ENCODE peak calls at places on chromosomes 6 and 20, in ten cellular contexts. M is astrocyte, U is Calu3, Y is osteocyte, H is AG09319, P is pancreas, Q is fibroblast of the aortic adventitia, S is lower lobe of right lung, R is H9, V is progenitor cell of endocrine pancreas. J is an unnamed sample.

GRCh38 chr6:73368675-73369074 is 1.0 kb downstream of the OOEP start:
- DNase-seq in M (no peak), U (no peak), Y (no peak), H (no peak), P (no peak), Q (no peak), S (no peak), R (no peak), V (no peak), J (no peak)

GRCh38 chr6:56865081-56865875 is 89.6 kb upstream of the BEND6 start:
- DNase-seq in M (no peak), U (no peak), Y (no peak), H (no peak), P (no peak), Q (no peak), S (no peak), R (no peak), V (no peak), J (no peak)

GRCh38 chr6:91099501-91099900 is 512.6 kb upstream of the MAP3K7 start:
- DNase-seq in M (no peak), U (no peak), Y (no peak), H (no peak), P (no peak), Q (no peak), S (no peak), R (no peak), V (no peak), J (no peak)

GRCh38 chr6:8063762-8064637 is at the start of gene BLOC1S5:
- DNase-seq in M (peak; percentile 90), U (peak; percentile 90), Y (peak; percentile 99), H (peak; percentile 94), P (peak; percentile 95), Q (peak; percentile 97), S (peak; percentile 97), R (peak; percentile 98), V (peak; percentile 96), J (peak; percentile 98)

GRCh38 chr6:98579941-98580340 is 254.4 kb upstream of the POU3F2 start:
- DNase-seq in M (peak; percentile 58), U (no peak), Y (no peak), H (no peak), P (no peak), Q (no peak), S (no peak), R (no peak), V (no peak), J (no peak)

GRCh38 chr20:11995750-11996567 is 78.3 kb downstream of the BTBD3 start:
- DNase-seq in M (peak; percentile 3), U (peak; percentile 60), Y (no peak), H (no peak), P (no peak), Q (no peak), S (no peak), R (no peak), V (no peak), J (no peak)

GRCh38 chr20:47464380-47465101 is 37.1 kb upstream of the NCOA3 start:
- DNase-seq in M (peak; percentile 92), U (peak; percentile 93), Y (peak; percentile 91), H (peak; percentile 91), P (no peak), Q (peak; percentile 99), S (no peak), R (no peak), V (no peak), J (peak; percentile 15)

GRCh38 chr6:11354019-11354418 is 121.6 kb upstream of the NEDD9 start:
- DNase-seq in M (peak; percentile 83), U (no peak), Y (no peak), H (no peak), P (no peak), Q (peak; percentile 29), S (no peak), R (no peak), V (no peak), J (no peak)

GRCh38 chr6:170026272-170027110 is 264.4 kb downstream of the DLL1 start:
- DNase-seq in M (no peak), U (peak; percentile 79), Y (no peak), H (no peak), P (peak; percentile 85), Q (no peak), S (peak; percentile 87), R (peak; percentile 78), V (no peak), J (no peak)

GRCh38 chr20:49280463-49281058 is 2.7 kb upstream of the ZNFX1 start:
- DNase-seq in M (no peak), U (no peak), Y (no peak), H (no peak), P (no peak), Q (no peak), S (no peak), R (no peak), V (no peak), J (no peak)

DNA sequence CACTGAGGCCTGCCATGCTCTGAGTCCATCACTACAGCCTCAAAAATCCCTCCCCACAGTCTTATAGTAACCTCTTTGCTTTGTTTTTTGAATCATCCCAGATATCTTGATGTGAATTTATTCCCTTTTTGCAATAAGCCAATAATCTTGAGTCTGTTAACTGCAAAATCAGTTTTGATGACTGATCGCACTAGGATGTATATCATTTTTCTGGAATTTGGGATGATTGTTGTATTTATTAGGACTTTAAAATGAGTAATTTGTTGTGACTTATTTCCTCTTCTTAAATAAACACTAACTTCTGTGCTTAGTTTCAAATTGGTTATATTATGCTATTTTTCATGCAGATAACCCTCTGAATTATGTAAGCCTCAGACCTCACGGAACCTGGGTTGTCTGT is 5.6 kb downstream of the CST4 start:
- DNase-seq in M (no peak), U (no peak), Y (no peak), H (no peak), P (no peak), Q (no peak), S (no peak), R (no peak), V (no peak), J (no peak)
- TF ChIP-seq CTCF in M (no peak), U (no peak), Y (no peak), H (no peak), P (no peak), Q (no peak), S (no peak), R (no peak), V (no peak), J (no peak)

GRCh38 chr6:45256697-45257695 is 71.1 kb upstream of the RUNX2 start:
- DNase-seq in M (no peak), U (no peak), Y (no peak), H (no peak), P (no peak), Q (peak; percentile 21), S (no peak), R (no peak), V (no peak), J (no peak)

GRCh38 chr6:45253457-45253856 is 74.7 kb upstream of the RUNX2 start:
- DNase-seq in M (no peak), U (no peak), Y (no peak), H (no peak), P (no peak), Q (no peak), S (no peak), R (no peak), V (no peak), J (no peak)

GRCh38 chr6:45254242-45254641 is 73.9 kb upstream of the RUNX2 start:
- DNase-seq in M (no peak), U (no peak), Y (no peak), H (no peak), P (no peak), Q (no peak), S (no peak), R (no peak), V (no peak), J (no peak)

DNA sequence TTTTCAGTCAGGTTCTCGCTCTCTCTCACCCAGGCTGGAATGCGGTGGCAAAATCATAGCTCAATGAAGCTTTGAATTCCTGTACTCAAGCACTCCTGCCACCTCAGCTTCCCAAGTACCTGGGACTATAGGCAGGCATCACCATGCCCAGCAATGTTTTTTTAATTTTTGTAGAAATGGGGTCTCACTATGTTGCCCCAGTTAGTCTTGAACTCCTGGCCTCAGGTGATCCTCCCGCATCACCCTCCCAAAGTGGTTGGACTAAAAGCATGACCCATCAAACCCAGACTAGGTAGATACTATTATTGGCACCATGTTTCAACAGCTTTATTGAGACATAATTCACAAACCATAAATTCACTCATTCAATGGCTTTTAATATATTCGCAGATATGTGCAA is 72.7 kb upstream of the RUNX2 start:
- DNase-seq in M (no peak), U (no peak), Y (no peak), H (no peak), P (no peak), Q (no peak), S (no peak), R (no peak), V (no peak), J (no peak)
- TF ChIP-seq CTCF in M (no peak), U (no peak), Y (no peak), H (no peak), P (no peak), Q (no peak), S (no peak), R (no peak), V (no peak), J (no peak)

GRCh38 chr6:42451595-42452170 is at the start of gene TRERF1:
- DNase-seq in M (peak; percentile 64), U (peak; percentile 31), Y (peak; percentile 86), H (no peak), P (peak; percentile 70), Q (peak; percentile 70), S (peak; percentile 56), R (peak; percentile 88), V (peak; percentile 33), J (peak; percentile 66)
- TF ChIP-seq CTCF in M (no peak), U (no peak), Y (no peak), H (no peak), P (no peak), Q (no peak), S (no peak), R (no peak), V (no peak), J (no peak)

GRCh38 chr6:13229205-13230085 is 98.9 kb downstream of the TBC1D7 start:
- DNase-seq in M (no peak), U (peak; percentile 38), Y (no peak), H (no peak), P (no peak), Q (no peak), S (no peak), R (peak; percentile 36), V (no peak), J (no peak)
- TF ChIP-seq CTCF in M (no peak), U (peak; percentile 20), Y (no peak), H (no peak), P (no peak), Q (no peak), S (no peak), R (peak; percentile 47), V (no peak), J (no peak)

DNA sequence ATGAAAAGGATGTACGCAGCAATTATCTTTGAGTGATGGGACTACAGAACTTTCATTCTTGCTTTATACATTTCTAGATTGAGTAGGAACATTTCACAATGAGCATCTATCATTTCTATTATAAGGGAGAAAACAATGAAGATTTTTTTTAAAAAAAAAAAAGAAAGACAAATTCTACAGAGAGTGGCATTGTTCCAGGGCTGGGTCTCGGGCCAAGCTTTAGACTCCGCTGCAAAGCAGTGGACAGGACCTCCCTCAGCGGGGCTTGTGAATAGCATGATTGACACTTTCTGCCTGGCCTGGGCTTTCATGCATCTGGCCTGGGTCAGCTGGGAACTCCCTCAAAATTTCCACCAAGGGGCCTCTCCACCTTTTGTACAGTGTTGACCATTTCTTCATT is 55.8 kb upstream of the HIVEP2 start:
- DNase-seq in M (no peak), U (no peak), Y (no peak), H (no peak), P (no peak), Q (no peak), S (no peak), R (no peak), V (no peak), J (no peak)
- TF ChIP-seq CTCF in M (no peak), U (no peak), Y (no peak), H (no peak), P (no peak), Q (no peak), S (no peak), R (no peak), V (no peak), J (no peak)